ENCODE peak calls at places on chromosomes 12 and 14, in six cellular contexts. One of them, this sample, is unnamed.

GRCh38 chr12:23093488-23093887 is 468.5 kb downstream of the ETNK1 start:
- DNase-seq in PC-3: no peak
- DNase-seq in hepatocyte: no peak
- DNase-seq in astrocyte: peak; percentile 33
- DNase-seq in K562: no peak
- DNase-seq in endothelial cell of umbilical vein: no peak
- DNase-seq in this sample: peak; percentile 46

GRCh38 chr12:84508943-84509342 is 403.7 kb downstream of the SLC6A15 start:
- DNase-seq in PC-3: no peak
- DNase-seq in hepatocyte: no peak
- DNase-seq in astrocyte: no peak
- DNase-seq in K562: no peak
- DNase-seq in endothelial cell of umbilical vein: no peak
- DNase-seq in this sample: peak; percentile 83

GRCh38 chr12:92216092-92216491 is 70.4 kb upstream of the BTG1 start:
- DNase-seq in PC-3: no peak
- DNase-seq in hepatocyte: no peak
- DNase-seq in astrocyte: no peak
- DNase-seq in K562: no peak
- DNase-seq in endothelial cell of umbilical vein: peak; percentile 94
- DNase-seq in this sample: no peak

GRCh38 chr12:113735146-113735545 is 231.0 kb downstream of the RBM19 start:
- DNase-seq in PC-3: no peak
- DNase-seq in hepatocyte: no peak
- DNase-seq in astrocyte: no peak
- DNase-seq in K562: no peak
- DNase-seq in endothelial cell of umbilical vein: no peak
- DNase-seq in this sample: no peak

GRCh38 chr12:51323317-51323960 is 535 bp downstream of the BIN2 start:
- DNase-seq in PC-3: no peak
- DNase-seq in hepatocyte: no peak
- DNase-seq in astrocyte: no peak
- DNase-seq in K562: no peak
- DNase-seq in endothelial cell of umbilical vein: no peak
- DNase-seq in this sample: no peak

GRCh38 chr12:123026094-123026853 is 45.8 kb downstream of the ARL6IP4 start:
- DNase-seq in PC-3: no peak
- DNase-seq in hepatocyte: no peak
- DNase-seq in astrocyte: no peak
- DNase-seq in K562: no peak
- DNase-seq in endothelial cell of umbilical vein: no peak
- DNase-seq in this sample: no peak

GRCh38 chr12:3805058-3805457 is 52.1 kb upstream of the CRACR2A start:
- DNase-seq in PC-3: no peak
- DNase-seq in hepatocyte: no peak
- DNase-seq in astrocyte: no peak
- DNase-seq in K562: no peak
- DNase-seq in endothelial cell of umbilical vein: no peak
- DNase-seq in this sample: no peak

GRCh38 chr14:65776193-65776592 is 363.7 kb downstream of the FUT8 start:
- DNase-seq in PC-3: no peak
- DNase-seq in hepatocyte: no peak
- DNase-seq in astrocyte: no peak
- DNase-seq in K562: no peak
- DNase-seq in endothelial cell of umbilical vein: no peak
- DNase-seq in this sample: no peak

GRCh38 chr12:116136340-116136739 is 141.2 kb downstream of the MED13L start:
- DNase-seq in PC-3: peak; percentile 60
- DNase-seq in hepatocyte: no peak
- DNase-seq in astrocyte: peak; percentile 91
- DNase-seq in K562: no peak
- DNase-seq in endothelial cell of umbilical vein: peak; percentile 80
- DNase-seq in this sample: peak; percentile 59

GRCh38 chr12:116130431-116130830 is 147.1 kb downstream of the MED13L start:
- DNase-seq in PC-3: no peak
- DNase-seq in hepatocyte: no peak
- DNase-seq in astrocyte: peak; percentile 78
- DNase-seq in K562: no peak
- DNase-seq in endothelial cell of umbilical vein: peak; percentile 62
- DNase-seq in this sample: no peak

GRCh38 chr12:116135209-116135930 is 142.1 kb downstream of the MED13L start:
- DNase-seq in PC-3: peak; percentile 93
- DNase-seq in hepatocyte: no peak
- DNase-seq in astrocyte: peak; percentile 73
- DNase-seq in K562: no peak
- DNase-seq in endothelial cell of umbilical vein: peak; percentile 87
- DNase-seq in this sample: peak; percentile 80

GRCh38 chr12:116133609-116134214 is 143.8 kb downstream of the MED13L start:
- DNase-seq in PC-3: no peak
- DNase-seq in hepatocyte: no peak
- DNase-seq in astrocyte: no peak
- DNase-seq in K562: no peak
- DNase-seq in endothelial cell of umbilical vein: no peak
- DNase-seq in this sample: no peak

GRCh38 chr12:116133149-116133548 is 144.3 kb downstream of the MED13L start:
- DNase-seq in PC-3: peak; percentile 43
- DNase-seq in hepatocyte: no peak
- DNase-seq in astrocyte: no peak
- DNase-seq in K562: no peak
- DNase-seq in endothelial cell of umbilical vein: no peak
- DNase-seq in this sample: no peak
- H3K4me2 ChIP-seq in PC-3: no peak overlapping the region
- H3K4me2 ChIP-seq in hepatocyte: peak overlapping the region; percentile 29
- H3K4me2 ChIP-seq in astrocyte: no peak overlapping the region
- H3K4me2 ChIP-seq in K562: peak overlapping the region; percentile 50
- H3K4me2 ChIP-seq in endothelial cell of umbilical vein: no peak overlapping the region
- H3K4me2 ChIP-seq in this sample: no peak overlapping the region

GRCh38 chr12:69511469-69511868 is 41.3 kb downstream of the FRS2 start:
- DNase-seq in PC-3: no peak
- DNase-seq in hepatocyte: no peak
- DNase-seq in astrocyte: no peak
- DNase-seq in K562: no peak
- DNase-seq in endothelial cell of umbilical vein: no peak
- DNase-seq in this sample: peak; percentile 65

GRCh38 chr12:69510176-69510827 is 40.1 kb downstream of the FRS2 start:
- DNase-seq in PC-3: no peak
- DNase-seq in hepatocyte: no peak
- DNase-seq in astrocyte: no peak
- DNase-seq in K562: no peak
- DNase-seq in endothelial cell of umbilical vein: no peak
- DNase-seq in this sample: no peak

GRCh38 chr12:69509308-69509736 is 39.1 kb downstream of the FRS2 start:
- DNase-seq in PC-3: no peak
- DNase-seq in hepatocyte: no peak
- DNase-seq in astrocyte: peak; percentile 61
- DNase-seq in K562: no peak
- DNase-seq in endothelial cell of umbilical vein: peak; percentile 22
- DNase-seq in this sample: peak; percentile 71

GRCh38 chr12:69511870-69512269 is 41.7 kb downstream of the FRS2 start:
- DNase-seq in PC-3: no peak
- DNase-seq in hepatocyte: no peak
- DNase-seq in astrocyte: no peak
- DNase-seq in K562: no peak
- DNase-seq in endothelial cell of umbilical vein: no peak
- DNase-seq in this sample: no peak

GRCh38 chr12:69511016-69511415 is 40.8 kb downstream of the FRS2 start:
- DNase-seq in PC-3: no peak
- DNase-seq in hepatocyte: no peak
- DNase-seq in astrocyte: no peak
- DNase-seq in K562: no peak
- DNase-seq in endothelial cell of umbilical vein: no peak
- DNase-seq in this sample: no peak
- H3K79me2 ChIP-seq in PC-3: peaks cover 97% of the 10 kb centered on the region
- H3K79me2 ChIP-seq in hepatocyte: peaks cover 100% of the 10 kb centered on the region
- H3K79me2 ChIP-seq in astrocyte: peaks cover 96% of the 10 kb centered on the region
- H3K79me2 ChIP-seq in K562: peaks cover 45% of the 10 kb centered on the region
- H3K79me2 ChIP-seq in endothelial cell of umbilical vein: peaks cover 72% of the 10 kb centered on the region
- H3K79me2 ChIP-seq in this sample: peaks cover 73% of the 10 kb centered on the region

GRCh38 chr14:70898346-70898745 is 8.9 kb upstream of the PCNX1 start:
- DNase-seq in PC-3: no peak
- DNase-seq in hepatocyte: no peak
- DNase-seq in astrocyte: no peak
- DNase-seq in K562: no peak
- DNase-seq in endothelial cell of umbilical vein: no peak
- DNase-seq in this sample: no peak

GRCh38 chr14:70894868-70895267 is 12.4 kb upstream of the PCNX1 start:
- DNase-seq in PC-3: no peak
- DNase-seq in hepatocyte: no peak
- DNase-seq in astrocyte: no peak
- DNase-seq in K562: no peak
- DNase-seq in endothelial cell of umbilical vein: no peak
- DNase-seq in this sample: no peak

GRCh38 chr14:70896981-70897380 is 10.3 kb upstream of the PCNX1 start:
- DNase-seq in PC-3: no peak
- DNase-seq in hepatocyte: no peak
- DNase-seq in astrocyte: no peak
- DNase-seq in K562: no peak
- DNase-seq in endothelial cell of umbilical vein: no peak
- DNase-seq in this sample: no peak

GRCh38 chr14:70896317-70896716 is 10.9 kb upstream of the PCNX1 start:
- DNase-seq in PC-3: no peak
- DNase-seq in hepatocyte: no peak
- DNase-seq in astrocyte: no peak
- DNase-seq in K562: no peak
- DNase-seq in endothelial cell of umbilical vein: no peak
- DNase-seq in this sample: no peak

GRCh38 chr14:70897475-70897874 is 9.8 kb upstream of the PCNX1 start:
- DNase-seq in PC-3: no peak
- DNase-seq in hepatocyte: no peak
- DNase-seq in astrocyte: peak; percentile 82
- DNase-seq in K562: no peak
- DNase-seq in endothelial cell of umbilical vein: no peak
- DNase-seq in this sample: peak; percentile 89
- H3K27ac ChIP-seq in PC-3: no peak overlapping the region
- H3K27ac ChIP-seq in hepatocyte: no peak overlapping the region
- H3K27ac ChIP-seq in astrocyte: peak overlapping the region; percentile 15
- H3K27ac ChIP-seq in K562: no peak overlapping the region
- H3K27ac ChIP-seq in endothelial cell of umbilical vein: no peak overlapping the region
- H3K27ac ChIP-seq in this sample: peak overlapping the region; percentile 47

GRCh38 chr12:27554421-27555186 is 30.6 kb downstream of the PPFIBP1 start:
- DNase-seq in PC-3: no peak
- DNase-seq in hepatocyte: peak; percentile 35
- DNase-seq in astrocyte: peak; percentile 60
- DNase-seq in K562: no peak
- DNase-seq in endothelial cell of umbilical vein: peak; percentile 78
- DNase-seq in this sample: peak; percentile 81

GRCh38 chr12:27555316-27555715 is 31.3 kb downstream of the PPFIBP1 start:
- DNase-seq in PC-3: no peak
- DNase-seq in hepatocyte: no peak
- DNase-seq in astrocyte: no peak
- DNase-seq in K562: no peak
- DNase-seq in endothelial cell of umbilical vein: peak; percentile 87
- DNase-seq in this sample: peak; percentile 45

GRCh38 chr12:27552235-27552634 is 28.2 kb downstream of the PPFIBP1 start:
- DNase-seq in PC-3: no peak
- DNase-seq in hepatocyte: no peak
- DNase-seq in astrocyte: no peak
- DNase-seq in K562: no peak
- DNase-seq in endothelial cell of umbilical vein: no peak
- DNase-seq in this sample: no peak

GRCh38 chr12:27552886-27553560 is 29.0 kb downstream of the PPFIBP1 start:
- DNase-seq in PC-3: no peak
- DNase-seq in hepatocyte: no peak
- DNase-seq in astrocyte: peak; percentile 48
- DNase-seq in K562: no peak
- DNase-seq in endothelial cell of umbilical vein: no peak
- DNase-seq in this sample: peak; percentile 28

GRCh38 chr12:27554003-27554402 is 30.0 kb downstream of the PPFIBP1 start:
- DNase-seq in PC-3: no peak
- DNase-seq in hepatocyte: no peak
- DNase-seq in astrocyte: no peak
- DNase-seq in K562: no peak
- DNase-seq in endothelial cell of umbilical vein: no peak
- DNase-seq in this sample: peak; percentile 29
- H3K4me2 ChIP-seq in PC-3: no peak overlapping the region
- H3K4me2 ChIP-seq in hepatocyte: peak overlapping the region; percentile 58
- H3K4me2 ChIP-seq in astrocyte: peak overlapping the region; percentile 76
- H3K4me2 ChIP-seq in K562: no peak overlapping the region
- H3K4me2 ChIP-seq in endothelial cell of umbilical vein: peak overlapping the region; percentile 89
- H3K4me2 ChIP-seq in this sample: peak overlapping the region; percentile 76

DNA sequence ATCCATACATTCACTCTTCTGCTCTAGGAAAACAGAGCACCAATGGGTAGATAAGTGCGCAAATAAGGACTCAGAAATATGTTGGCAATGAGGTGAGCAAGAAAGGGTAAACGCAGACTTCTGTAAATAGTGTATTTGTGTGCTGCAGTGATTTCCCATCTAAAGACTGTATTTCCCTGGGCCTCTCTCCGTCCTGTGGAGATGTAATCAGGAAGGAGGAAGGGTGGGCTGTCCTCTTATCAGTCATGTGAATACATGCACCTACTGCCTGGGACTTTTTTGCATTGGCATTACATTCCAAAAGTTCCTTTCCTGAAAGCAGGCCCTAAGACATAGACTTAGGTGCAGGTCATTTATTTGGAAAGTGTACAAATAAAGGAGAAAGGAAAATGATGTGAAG is 114.5 kb downstream of the OTOGL start:
- DNase-seq in PC-3: no peak
- DNase-seq in hepatocyte: no peak
- DNase-seq in astrocyte: no peak
- DNase-seq in K562: no peak
- DNase-seq in endothelial cell of umbilical vein: no peak
- DNase-seq in this sample: no peak
- H3K79me2 ChIP-seq in PC-3: no peaks in the 10 kb centered on the region
- H3K79me2 ChIP-seq in hepatocyte: no peaks in the 10 kb centered on the region
- H3K79me2 ChIP-seq in astrocyte: no peaks in the 10 kb centered on the region
- H3K79me2 ChIP-seq in K562: no peaks in the 10 kb centered on the region
- H3K79me2 ChIP-seq in endothelial cell of umbilical vein: no peaks in the 10 kb centered on the region
- H3K79me2 ChIP-seq in this sample: no peaks in the 10 kb centered on the region

GRCh38 chr14:77110286-77110685 is 12.2 kb downstream of the CIPC start:
- DNase-seq in PC-3: no peak
- DNase-seq in hepatocyte: no peak
- DNase-seq in astrocyte: no peak
- DNase-seq in K562: no peak
- DNase-seq in endothelial cell of umbilical vein: no peak
- DNase-seq in this sample: no peak
- H3K27ac ChIP-seq in PC-3: no peak overlapping the region
- H3K27ac ChIP-seq in hepatocyte: peak overlapping the region; percentile 75
- H3K27ac ChIP-seq in astrocyte: no peak overlapping the region
- H3K27ac ChIP-seq in K562: no peak overlapping the region
- H3K27ac ChIP-seq in endothelial cell of umbilical vein: no peak overlapping the region
- H3K27ac ChIP-seq in this sample: no peak overlapping the region

GRCh38 chr12:93369505-93369904 is 8.2 kb upstream of the NUDT4 start:
- DNase-seq in PC-3: no peak
- DNase-seq in hepatocyte: no peak
- DNase-seq in astrocyte: no peak
- DNase-seq in K562: no peak
- DNase-seq in endothelial cell of umbilical vein: no peak
- DNase-seq in this sample: no peak
- H3K4me2 ChIP-seq in PC-3: no peak overlapping the region
- H3K4me2 ChIP-seq in hepatocyte: no peak overlapping the region
- H3K4me2 ChIP-seq in astrocyte: no peak overlapping the region
- H3K4me2 ChIP-seq in K562: no peak overlapping the region
- H3K4me2 ChIP-seq in endothelial cell of umbilical vein: no peak overlapping the region
- H3K4me2 ChIP-seq in this sample: no peak overlapping the region

GRCh38 chr14:22803575-22803974 is 11.7 kb downstream of the SLC7A7 start:
- DNase-seq in PC-3: no peak
- DNase-seq in hepatocyte: no peak
- DNase-seq in astrocyte: no peak
- DNase-seq in K562: no peak
- DNase-seq in endothelial cell of umbilical vein: no peak
- DNase-seq in this sample: no peak
- H3K79me2 ChIP-seq in PC-3: no peaks in the 10 kb centered on the region
- H3K79me2 ChIP-seq in hepatocyte: peaks cover 73% of the 10 kb centered on the region
- H3K79me2 ChIP-seq in astrocyte: no peaks in the 10 kb centered on the region
- H3K79me2 ChIP-seq in K562: no peaks in the 10 kb centered on the region
- H3K79me2 ChIP-seq in endothelial cell of umbilical vein: no peaks in the 10 kb centered on the region
- H3K79me2 ChIP-seq in this sample: no peaks in the 10 kb centered on the region

GRCh38 chr12:105315130-105315529 is 15.4 kb upstream of the C12orf75 start:
- DNase-seq in PC-3: no peak
- DNase-seq in hepatocyte: no peak
- DNase-seq in astrocyte: no peak
- DNase-seq in K562: no peak
- DNase-seq in endothelial cell of umbilical vein: peak; percentile 17
- DNase-seq in this sample: no peak
- H3K27ac ChIP-seq in PC-3: no peak overlapping the region
- H3K27ac ChIP-seq in hepatocyte: peak overlapping the region; percentile 94
- H3K27ac ChIP-seq in astrocyte: no peak overlapping the region
- H3K27ac ChIP-seq in K562: no peak overlapping the region
- H3K27ac ChIP-seq in endothelial cell of umbilical vein: no peak overlapping the region
- H3K27ac ChIP-seq in this sample: no peak overlapping the region

This sample was measured in fibroblast of lung.